ENCODE peak calls at places on chromosomes 13 and 19, in six cellular contexts. V, Y, X, P, R and Q are unnamed samples.

GRCh38 chr19:45526143-45526542 is 18.9 kb downstream of the VASP start:
- DNase-seq in V (peak; percentile 51), Y (no peak), X (peak; percentile 35), P (no peak), R (no peak), Q (no peak)

GRCh38 chr19:3617463-3617862 is 9.1 kb downstream of the CACTIN start:
- DNase-seq in V (peak; percentile 20), Y (no peak), X (no peak), P (no peak), R (no peak), Q (no peak)

GRCh38 chr13:25756251-25756650 is 295.6 kb downstream of the SHISA2 start:
- DNase-seq in V (no peak), Y (no peak), X (no peak), P (no peak), R (no peak), Q (no peak)

GRCh38 chr19:34474233-34474989 is 7.1 kb upstream of the WTIP start:
- DNase-seq in V (no peak), Y (no peak), X (no peak), P (no peak), R (no peak), Q (no peak)

GRCh38 chr19:4700573-4700970 is 23.1 kb downstream of the DPP9 start:
- DNase-seq in V (no peak), Y (no peak), X (no peak), P (no peak), R (no peak), Q (no peak)

GRCh38 chr13:94433055-94433947 is 46.2 kb downstream of the DCT start:
- DNase-seq in V (no peak), Y (no peak), X (no peak), P (no peak), R (no peak), Q (no peak)

GRCh38 chr19:45768644-45769053 is 403 bp downstream of the SIX5 start:
- DNase-seq in V (peak; percentile 55), Y (peak; percentile 29), X (no peak), P (no peak), R (peak; percentile 26), Q (no peak)

GRCh38 chr13:49540552-49540951 is 44.8 kb downstream of the PHF11 start:
- DNase-seq in V (no peak), Y (no peak), X (no peak), P (no peak), R (no peak), Q (peak; percentile 39)

GRCh38 chr13:100063906-100064305 is 25.0 kb upstream of the PCCA start:
- DNase-seq in V (no peak), Y (no peak), X (no peak), P (no peak), R (no peak), Q (no peak)

GRCh38 chr13:106738279-106738678 is 170.3 kb upstream of the ARGLU1 start:
- DNase-seq in V (no peak), Y (no peak), X (no peak), P (no peak), R (no peak), Q (no peak)

GRCh38 chr19:8373867-8374813 is 10.2 kb downstream of the ANGPTL4 start:
- DNase-seq in V (no peak), Y (no peak), X (no peak), P (no peak), R (no peak), Q (no peak)